ENCODE peak calls at places on chromosomes 4 and X, in four cellular contexts. R, N, Y and W are unnamed samples.

GRCh38 chr4:108115168-108115526 is 53.6 kb downstream of the LEF1 start:
- DNase-seq in R (no peak), N (no peak), Y (no peak), W (no peak)

GRCh38 chrX:131059231-131059630 is 1.1 kb downstream of the ARHGAP36 start:
- DNase-seq in R (no peak), N (no peak), Y (no peak), W (no peak)

GRCh38 chr4:150366487-150366999 is 215.4 kb upstream of the MAB21L2 start:
- DNase-seq in R (no peak), N (no peak), Y (no peak), W (no peak)

GRCh38 chr4:95268819-95269565 is 279.8 kb downstream of the UNC5C start:
- DNase-seq in R (no peak), N (no peak), Y (no peak), W (no peak)

GRCh38 chr4:970854-971520 is 2.4 kb downstream of the DGKQ start:
- DNase-seq in R (no peak), N (no peak), Y (no peak), W (no peak)

GRCh38 chr4:174454815-174455473 is 67.3 kb downstream of the HPGD start:
- DNase-seq in R (no peak), N (no peak), Y (no peak), W (no peak)

GRCh38 chr4:128587382-128587781 is 222.1 kb upstream of the JADE1 start:
- DNase-seq in R (no peak), N (no peak), Y (no peak), W (no peak)

GRCh38 chrX:144219035-144219434 is 335.2 kb downstream of the UBE2NL start:
- DNase-seq in R (no peak), N (no peak), Y (no peak), W (no peak)

GRCh38 chrX:56995271-56995994 is at the start of gene SPIN3:
- DNase-seq in R (peak; percentile 85), N (peak; percentile 87), Y (peak; percentile 73), W (no peak)

GRCh38 chr4:46653842-46654241 is 255.2 kb downstream of the COX7B2 start:
- DNase-seq in R (no peak), N (no peak), Y (no peak), W (no peak)

GRCh38 chr4:87069037-87069742 is 134.4 kb downstream of the AFF1 start:
- DNase-seq in R (no peak), N (no peak), Y (no peak), W (no peak)

GRCh38 chrX:8235026-8235425 is 64.0 kb upstream of the VCX2 start:
- DNase-seq in R (no peak), N (no peak), Y (no peak), W (no peak)

GRCh38 chrX:40392599-40392998 is 188.2 kb upstream of the ATP6AP2 start:
- DNase-seq in R (no peak), N (no peak), Y (no peak), W (no peak)

GRCh38 chr4:83358410-83358809 is 23.8 kb upstream of the HPSE start:
- DNase-seq in R (no peak), N (peak; percentile 34), Y (no peak), W (no peak)

GRCh38 chr4:172619798-172620197 is 548.8 kb upstream of the GALNT7 start:
- DNase-seq in R (no peak), N (no peak), Y (no peak), W (no peak)

GRCh38 chr4:148735432-148736155 is 293.4 kb upstream of the NR3C2 start:
- DNase-seq in R (no peak), N (no peak), Y (no peak), W (no peak)

GRCh38 chr4:8688041-8688907 is 95.7 kb downstream of the CPZ start:
- DNase-seq in R (peak; percentile 51), N (no peak), Y (peak; percentile 19), W (no peak)

GRCh38 chr4:40721730-40722171 is 28.0 kb upstream of the NSUN7 start:
- DNase-seq in R (no peak), N (peak; percentile 4), Y (no peak), W (no peak)

GRCh38 chr4:7421356-7422097 is 13.2 kb downstream of the PSAPL1 start:
- DNase-seq in R (no peak), N (no peak), Y (no peak), W (no peak)

GRCh38 chrX:150405576-150405975 is 42.5 kb downstream of the MAMLD1 start:
- DNase-seq in R (peak; percentile 25), N (no peak), Y (no peak), W (no peak)

GRCh38 chr4:46211406-46211805 is 87.6 kb upstream of the GABRG1 start:
- DNase-seq in R (no peak), N (no peak), Y (no peak), W (no peak)

GRCh38 chr4:21535901-21536300 is 412.7 kb downstream of the KCNIP4 start:
- DNase-seq in R (no peak), N (no peak), Y (no peak), W (no peak)

GRCh38 chrX:134684956-134685355 is 26.7 kb upstream of the PLAC1 start:
- DNase-seq in R (no peak), N (no peak), Y (no peak), W (no peak)

GRCh38 chrX:53116101-53116500 is 22.2 kb downstream of the KANTR start:
- DNase-seq in R (no peak), N (no peak), Y (no peak), W (no peak)

GRCh38 chrX:118373538-118373937 is 27.6 kb downstream of the WDR44 start:
- DNase-seq in R (no peak), N (peak; percentile 30), Y (no peak), W (no peak)

GRCh38 chr4:183637461-183637860 is 21.5 kb downstream of the RWDD4 start:
- DNase-seq in R (no peak), N (no peak), Y (no peak), W (no peak)

GRCh38 chrX:100874240-100874798 is at the start of gene NOX1:
- DNase-seq in R (no peak), N (no peak), Y (no peak), W (no peak)

GRCh38 chr4:69568787-69569186 is 70.7 kb downstream of the UGT2A2 start:
- DNase-seq in R (no peak), N (no peak), Y (no peak), W (no peak)

GRCh38 chr4:56513517-56513916 is 7.9 kb downstream of the ARL9 start:
- DNase-seq in R (peak; percentile 73), N (no peak), Y (no peak), W (no peak)

GRCh38 chrX:5726246-5726645 is 502.4 kb downstream of the NLGN4X start:
- DNase-seq in R (no peak), N (no peak), Y (no peak), W (no peak)

GRCh38 chr4:104677122-104677521 is 182.4 kb upstream of the CXXC4 start:
- DNase-seq in R (peak; percentile 2), N (no peak), Y (no peak), W (no peak)

GRCh38 chrX:42746606-42747005 is 31.4 kb downstream of the PPP1R2C start:
- DNase-seq in R (no peak), N (no peak), Y (no peak), W (no peak)

GRCh38 chr4:891747-892146 is 40.4 kb downstream of the GAK start:
- DNase-seq in R (peak; percentile 29), N (peak; percentile 10), Y (no peak), W (no peak)

GRCh38 chr4:36256398-36256828 is 12.1 kb upstream of the ARAP2 start:
- DNase-seq in R (no peak), N (no peak), Y (no peak), W (no peak)

GRCh38 chr4:102734591-102735385 is 26.0 kb downstream of the MANBA start:
- DNase-seq in R (peak; percentile 59), N (peak; percentile 65), Y (no peak), W (no peak)

GRCh38 chr4:137417676-137418075 is 114.6 kb downstream of the PCDH18 start:
- DNase-seq in R (no peak), N (no peak), Y (no peak), W (no peak)

GRCh38 chrX:40104649-40105015 is 6.9 kb upstream of the BCOR start:
- DNase-seq in R (peak; percentile 49), N (no peak), Y (no peak), W (no peak)

GRCh38 chr4:111748157-111748556 is 397.1 kb upstream of the FAM241A start:
- DNase-seq in R (no peak), N (no peak), Y (no peak), W (no peak)

GRCh38 chr4:111755571-111755970 is 389.7 kb upstream of the FAM241A start:
- DNase-seq in R (no peak), N (no peak), Y (no peak), W (no peak)

GRCh38 chr4:111754003-111754402 is 391.3 kb upstream of the FAM241A start:
- DNase-seq in R (no peak), N (no peak), Y (no peak), W (no peak)
- TF ChIP-seq SIN3A in R (no peak), N (no peak), Y (no peak), W (no peak)

GRCh38 chrX:49290215-49290614 is 13.2 kb upstream of the GAGE10 start:
- DNase-seq in R (no peak), N (no peak), Y (no peak), W (no peak)
- TF ChIP-seq TCF7L2 in R (no peak), N (no peak), Y (no peak), W (no peak)

DNA sequence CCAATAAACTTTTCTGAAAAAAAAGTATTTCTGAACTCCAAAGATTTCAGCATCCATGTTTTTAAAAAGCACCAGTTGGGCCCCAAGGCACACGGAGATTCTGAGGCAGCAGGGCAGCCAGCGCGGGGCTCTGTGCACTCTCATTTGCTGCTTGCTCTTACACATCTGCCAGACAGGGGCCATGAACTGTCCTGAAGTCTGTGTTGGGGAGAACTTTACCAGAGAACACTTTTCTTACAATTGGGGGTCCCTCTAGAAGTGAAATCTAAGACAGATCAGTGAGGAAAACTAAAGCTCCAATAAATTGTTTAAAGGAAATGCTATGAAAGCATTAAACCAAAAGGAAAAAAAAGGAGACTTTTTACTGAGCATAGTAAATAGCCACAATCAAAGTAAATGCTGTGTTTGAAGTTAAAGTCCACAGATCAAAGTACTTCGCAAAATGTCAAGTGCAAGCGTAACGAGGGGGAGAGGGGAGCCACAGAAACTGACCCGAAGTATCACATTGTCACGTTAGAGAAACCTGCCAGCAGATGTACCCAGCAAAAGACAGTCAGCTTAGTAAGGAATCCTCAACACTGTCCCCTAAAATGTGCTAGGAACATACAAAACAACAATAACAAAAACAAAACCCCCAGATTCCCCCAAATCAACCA is 37.8 kb downstream of the SORBS2 start:
- DNase-seq in R (no peak), N (peak; percentile 86), Y (no peak), W (no peak)
- H3K4me1 ChIP-seq in R (no peaks in the 10 kb centered on the region), N (peaks cover 55% of the 10 kb centered on the region), Y (no peaks in the 10 kb centered on the region), W (no peaks in the 10 kb centered on the region)

DNA sequence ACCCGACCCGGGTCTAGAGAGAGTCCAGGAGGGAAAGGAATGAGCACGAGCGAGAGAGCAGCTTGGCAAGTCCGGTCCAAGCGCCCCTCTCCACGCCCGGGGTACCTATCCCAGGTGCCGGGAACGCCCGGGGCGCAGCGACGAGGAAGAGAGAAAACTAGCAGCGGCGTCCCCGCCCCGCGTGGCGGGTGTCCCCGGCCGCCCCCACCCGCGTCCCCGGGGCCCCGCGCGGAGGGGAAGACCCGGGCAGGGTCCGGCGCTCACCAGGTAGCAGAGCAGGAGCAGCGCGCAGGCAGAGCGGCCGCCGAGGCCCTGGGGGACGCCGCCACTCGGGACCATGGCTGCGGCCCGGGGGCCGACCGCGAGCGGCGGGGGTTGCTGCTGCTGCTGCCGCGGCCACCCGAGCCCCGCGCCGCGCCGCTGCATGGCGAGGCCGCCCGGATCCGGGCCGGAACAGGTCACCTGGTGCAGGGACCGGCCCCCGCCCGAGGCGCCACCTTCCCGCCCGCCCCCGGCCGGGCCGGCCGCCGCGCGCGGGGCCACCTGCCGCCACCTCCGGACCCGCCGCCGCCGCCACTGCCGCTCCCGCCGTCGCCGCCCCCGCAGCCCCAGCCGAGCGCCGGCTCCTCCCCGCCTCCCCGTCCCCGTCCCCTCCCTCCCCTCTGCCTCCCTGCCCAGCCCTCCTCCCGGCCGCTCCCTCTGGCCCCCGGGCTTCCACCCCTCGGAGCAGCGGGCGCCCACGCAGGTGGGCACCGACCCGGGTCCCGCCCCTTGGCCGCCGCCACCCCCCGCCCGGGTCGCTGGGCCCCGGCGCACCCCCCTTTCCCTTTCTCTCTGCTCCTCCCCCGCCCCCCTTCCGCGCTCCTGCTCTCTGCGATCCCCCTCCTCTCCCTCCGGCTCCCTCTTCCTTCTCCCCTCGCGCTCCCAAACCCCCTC is at the start of gene SEL1L3:
- DNase-seq in R (peak; percentile 70), N (no peak), Y (no peak), W (no peak)
- TF ChIP-seq SIN3A in R (no peak), N (no peak), Y (no peak), W (no peak)